ENCODE peak calls at places on chromosome 15, in four cellular contexts. One of them, this sample, is unnamed.

GRCh38 chr15:39131605-39132004 is 449.3 kb upstream of the THBS1 start:
- DNase-seq in body of pancreas: no peak
- DNase-seq in retina: no peak
- DNase-seq in heart left ventricle: no peak
- DNase-seq in this sample: no peak

GRCh38 chr15:99130765-99131440 is 26.0 kb downstream of the SYNM start:
- DNase-seq in body of pancreas: no peak
- DNase-seq in retina: no peak
- DNase-seq in heart left ventricle: no peak
- DNase-seq in this sample: no peak

GRCh38 chr15:96359772-96360498 is 29.4 kb downstream of the NR2F2 start:
- DNase-seq in heart left ventricle: no peak
- DNase-seq in retina: peak
- DNase-seq in body of pancreas: no peak
- DNase-seq in this sample: no peak

GRCh38 chr15:87977907-87978306 is 278.6 kb downstream of the NTRK3 start:
- DNase-seq in retina: no peak
- DNase-seq in heart left ventricle: no peak
- DNase-seq in body of pancreas: no peak
- DNase-seq in this sample: no peak

GRCh38 chr15:66850078-66850991 is 148.3 kb downstream of the SMAD6 start:
- DNase-seq in heart left ventricle: peak
- DNase-seq in retina: peak
- DNase-seq in body of pancreas: no peak
- DNase-seq in this sample: no peak

GRCh38 chr15:33915571-33916407 is 52.5 kb upstream of the CHRM5 start:
- DNase-seq in body of pancreas: no peak
- DNase-seq in heart left ventricle: no peak
- DNase-seq in retina: peak
- DNase-seq in this sample: no peak

GRCh38 chr15:59997070-59997701 is 6.9 kb upstream of the FOXB1 start:
- DNase-seq in retina: peak
- DNase-seq in body of pancreas: no peak
- DNase-seq in heart left ventricle: no peak
- DNase-seq in this sample: peak

GRCh38 chr15:32956006-32956405 is 238.2 kb downstream of the GREM1 start:
- DNase-seq in heart left ventricle: no peak
- DNase-seq in body of pancreas: no peak
- DNase-seq in retina: peak
- DNase-seq in this sample: no peak

GRCh38 chr15:84400820-84401219 is 165.2 kb downstream of the GOLGA6L4 start:
- DNase-seq in heart left ventricle: peak
- DNase-seq in retina: no peak
- DNase-seq in body of pancreas: no peak
- DNase-seq in this sample: no peak